ENCODE peak calls at places on chromosomes 13 and 19, in six cellular contexts. J is mesendoderm; X is neural progenitor cell; U is left lung; V is breast epithelium; Q is effector memory CD4-positive, alpha-beta T cell. N is an unnamed sample. For H3K4me1, the result is how much of the 10 kb centered on the place peaks cover.

GRCh38 chr19:41111750-41112295 is 2.4 kb upstream of the CYP2F1 start:
- DNase-seq in Q (no peak), U (no peak), X (no peak), V (no peak), J (no peak), N (no peak)

GRCh38 chr19:32497386-32497785 is 83.6 kb upstream of the PDCD5 start:
- DNase-seq in U (no peak), J (no peak), X (no peak), V (no peak), Q (no peak), N (no peak)

GRCh38 chr13:33582121-33582520 is 235.8 kb upstream of the RFC3 start:
- DNase-seq in V (no peak), J (no peak), U (no peak), Q (no peak), X (no peak), N (no peak)

GRCh38 chr19:10271543-10272086 is 695 bp downstream of the ICAM1 start:
- DNase-seq in J (no peak), U (no peak), V (no peak), Q (peak), X (no peak), N (no peak)

GRCh38 chr19:4977299-4978174 is 8.6 kb downstream of the KDM4B start:
- DNase-seq in J (peak), V (no peak), U (no peak), X (no peak), Q (no peak), N (no peak)

GRCh38 chr13:50038266-50038665 is 23.0 kb downstream of the KCNRG start:
- DNase-seq in J (no peak), X (no peak), V (no peak), Q (no peak), U (no peak), N (no peak)

GRCh38 chr13:60261432-60262351 is 98.0 kb upstream of the DIAPH3 start:
- DNase-seq in V (no peak), Q (no peak), J (no peak), X (peak), U (no peak), N (no peak)

GRCh38 chr13:110743687-110744086 is 30.2 kb downstream of the ING1 start:
- DNase-seq in U (no peak), Q (no peak), X (no peak), J (no peak), V (no peak), N (no peak)

GRCh38 chr13:39776439-39776838 is 121.0 kb downstream of the COG6 start:
- DNase-seq in Q (no peak), J (peak), V (no peak), U (no peak), X (no peak), N (no peak)

GRCh38 chr19:39996218-39996810 is 546 bp upstream of the ZNF546 start:
- DNase-seq in X (no peak), Q (peak), J (no peak), U (no peak), V (no peak), N (no peak)

DNA sequence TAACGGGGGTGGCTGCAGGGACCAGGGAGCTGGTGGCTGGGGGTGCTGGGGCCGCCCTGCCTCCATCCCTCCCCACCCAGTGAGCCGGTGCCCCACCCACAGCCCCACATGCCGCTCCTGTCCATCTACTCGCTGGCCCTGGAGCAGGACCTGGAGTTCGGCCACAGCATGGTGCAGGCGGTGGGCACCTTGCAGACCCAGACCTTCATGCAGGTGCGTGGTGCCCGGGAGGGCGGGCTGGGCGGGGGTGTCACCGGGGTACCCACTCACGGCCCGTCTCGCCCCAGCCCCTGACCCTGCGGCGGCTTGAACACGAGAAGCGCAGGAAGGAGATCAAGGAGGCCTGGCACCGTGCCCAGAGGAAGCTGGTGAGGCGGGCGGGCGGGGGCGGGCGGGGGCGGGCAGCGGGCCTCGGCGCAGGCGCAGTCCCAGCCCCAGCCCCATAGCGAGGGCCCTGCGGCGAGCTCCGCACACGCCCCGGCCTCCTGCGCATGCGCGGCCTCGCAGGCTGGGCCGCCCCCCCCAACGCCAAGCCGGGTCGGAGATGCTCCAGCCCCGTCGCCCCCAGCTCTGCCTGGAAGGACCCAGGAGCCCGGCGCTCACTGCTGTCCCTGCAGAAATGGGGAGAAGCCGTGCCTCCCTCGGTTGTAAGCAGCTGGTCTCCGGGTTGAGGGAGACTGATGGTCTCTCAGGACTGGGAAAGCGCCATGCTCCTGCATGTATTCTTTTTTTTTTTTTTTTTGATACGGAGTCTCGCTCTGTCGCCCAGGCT is 7.7 kb downstream of the ARHGAP45 start:
- DNase-seq in Q (peak), X (no peak), V (peak), J (no peak), U (peak), N (peak)
- H3K4me1 ChIP-seq in Q (half or more), X (under half), V (under half), J (under half), U (half or more), N (half or more)

DNA sequence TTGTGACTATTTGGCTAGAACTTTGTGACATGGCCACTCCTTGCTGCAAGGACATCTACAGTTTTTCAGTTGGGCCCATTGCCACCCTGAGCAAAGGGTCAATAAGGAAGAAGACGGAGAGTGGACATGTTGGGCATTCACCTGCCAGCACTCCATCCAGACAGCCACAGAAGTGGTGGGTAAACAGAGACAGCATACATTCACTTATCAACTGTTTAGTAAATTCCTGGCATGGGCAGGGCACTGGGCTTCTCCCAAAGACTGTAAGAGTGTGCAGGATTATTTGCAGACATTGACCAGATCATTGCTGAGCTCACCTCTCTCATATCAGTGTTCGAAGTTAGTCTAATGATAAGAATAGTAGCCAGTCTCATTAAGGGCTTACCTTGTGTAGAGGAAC is 29.2 kb downstream of the SIPA1L3 start:
- DNase-seq in Q (no peak), U (no peak), J (no peak), X (no peak), V (no peak), N (no peak)
- H3K4me1 ChIP-seq in Q (under half), U (under half), J (under half), X (under half), V (under half), N (half or more)

GRCh38 chr19:36849701-36850645 is 703 bp upstream of the ZNF345 start:
- DNase-seq in U (peak), X (peak), V (peak), J (peak), Q (peak), N (peak)
- H3K4me1 ChIP-seq in U (under half), X (under half), V (under half), J (under half), Q (under half), N (under half)

GRCh38 chr13:38662362-38662761 is 24.5 kb upstream of the FREM2 start:
- DNase-seq in Q (no peak), J (no peak), X (no peak), U (no peak), V (no peak), N (no peak)
- H3K4me1 ChIP-seq in Q (under half), J (under half), X (under half), U (under half), V (under half), N (under half)

GRCh38 chr13:42274386-42275097 is 2.6 kb downstream of the AKAP11 start:
- DNase-seq in X (no peak), J (no peak), U (no peak), Q (no peak), V (no peak), N (no peak)
- H3K4me1 ChIP-seq in X (under half), J (under half), U (under half), Q (under half), V (under half), N (under half)

GRCh38 chr19:2081873-2082810 is 14.0 kb downstream of the MOB3A start:
- DNase-seq in V (no peak), U (peak), X (no peak), Q (peak), J (no peak), N (no peak)
- H3K4me1 ChIP-seq in V (under half), U (half or more), X (under half), Q (half or more), J (under half), N (under half)

GRCh38 chr19:31344403-31344802 is 4.8 kb downstream of the TSHZ3 start:
- DNase-seq in U (no peak), J (no peak), V (no peak), Q (no peak), X (peak), N (no peak)
- H3K4me1 ChIP-seq in U (under half), J (under half), V (under half), Q (under half), X (under half), N (under half)